ENCODE peak calls at places on chromosomes 7 and 10, in ten cellular contexts. O is left ventricle myocardium superior; C is CD4-positive, alpha-beta T cell; L is astrocyte of the spinal cord; Q is stimulated activated CD8-positive, alpha-beta memory T cell treated with anti-CD3 and anti-CD28 coated beads, Interleukin-4, amount 100 ng/mL, for 1 hour; P is NCI-H1092; G is CMK; D is psoas muscle; S is NCI-H774; F is activated CD8-positive, alpha-beta memory T cell treated with anti-CD3 and anti-CD28 coated beads for 48 hours. U is an unnamed sample.

GRCh38 chr7:2710901-2711551 is 23.0 kb downstream of the AMZ1 start:
- DNase-seq in O (no peak), C (peak), L (no peak), Q (no peak), P (no peak), G (peak), D (no peak), S (no peak), F (no peak), U (no peak)

GRCh38 chr7:81529785-81530184 is 240.1 kb downstream of the HGF start:
- DNase-seq in O (no peak), C (no peak), L (no peak), Q (no peak), P (no peak), G (no peak), D (no peak), S (no peak), F (no peak), U (no peak)

GRCh38 chr7:1283337-1283736 is 50.7 kb downstream of the UNCX start:
- DNase-seq in O (peak), C (no peak), L (no peak), Q (no peak), P (no peak), G (no peak), D (no peak), S (no peak), F (no peak), U (peak)

GRCh38 chr10:23371073-23371472 is 26.5 kb upstream of the C10orf67 start:
- DNase-seq in O (no peak), C (no peak), L (no peak), Q (no peak), P (no peak), G (no peak), D (no peak), S (no peak), F (no peak), U (no peak)

GRCh38 chr7:75644599-75644998 is 94.1 kb downstream of the HIP1 start:
- DNase-seq in O (no peak), C (no peak), L (no peak), Q (no peak), P (no peak), G (no peak), D (no peak), S (no peak), F (no peak), U (no peak)

GRCh38 chr7:130662426-130662825 is 6.1 kb downstream of the COPG2 start:
- DNase-seq in O (no peak), C (no peak), L (no peak), Q (no peak), P (no peak), G (no peak), D (no peak), S (no peak), F (no peak), U (no peak)

GRCh38 chr10:24901686-24902399 is 50.6 kb downstream of the PRTFDC1 start:
- DNase-seq in O (peak), C (no peak), L (peak), Q (no peak), P (no peak), G (no peak), D (peak), S (no peak), F (no peak), U (no peak)

GRCh38 chr7:20172736-20173334 is 44.3 kb downstream of the MACC1 start:
- DNase-seq in O (no peak), C (no peak), L (peak), Q (no peak), P (peak), G (no peak), D (no peak), S (peak), F (peak), U (peak)

GRCh38 chr10:3961082-3961481 is 176.1 kb upstream of the KLF6 start:
- DNase-seq in O (no peak), C (peak), L (no peak), Q (no peak), P (no peak), G (no peak), D (no peak), S (no peak), F (no peak), U (no peak)

GRCh38 chr7:37205451-37205850 is 243.2 kb downstream of the ELMO1 start:
- DNase-seq in O (no peak), C (no peak), L (no peak), Q (no peak), P (no peak), G (no peak), D (no peak), S (no peak), F (no peak), U (no peak)

GRCh38 chr7:38222481-38223096 is 44.5 kb downstream of the STARD3NL start:
- DNase-seq in O (no peak), C (no peak), L (peak), Q (no peak), P (peak), G (no peak), D (no peak), S (peak), F (no peak), U (no peak)

GRCh38 chr10:24858244-24858907 is 94.0 kb downstream of the PRTFDC1 start:
- DNase-seq in O (no peak), C (no peak), L (peak), Q (no peak), P (no peak), G (no peak), D (no peak), S (no peak), F (no peak), U (no peak)

GRCh38 chr10:78634835-78635234 is 433.9 kb upstream of the ZMIZ1 start:
- DNase-seq in O (no peak), C (no peak), L (peak), Q (no peak), P (no peak), G (no peak), D (no peak), S (no peak), F (no peak), U (no peak)

GRCh38 chr7:102093599-102094001 is 193.1 kb upstream of the SH2B2 start:
- DNase-seq in O (no peak), C (no peak), L (no peak), Q (no peak), P (no peak), G (no peak), D (no peak), S (no peak), F (no peak), U (no peak)

GRCh38 chr7:132518102-132518838 is 58.0 kb downstream of the PLXNA4 start:
- DNase-seq in O (no peak), C (no peak), L (no peak), Q (no peak), P (no peak), G (peak), D (no peak), S (no peak), F (no peak), U (no peak)

GRCh38 chr10:86376852-86377796 is 10.5 kb upstream of the GRID1 start:
- DNase-seq in O (peak), C (peak), L (peak), Q (peak), P (no peak), G (peak), D (peak), S (peak), F (peak), U (peak)

GRCh38 chr10:17025444-17026295 is 103.9 kb downstream of the CUBN start:
- DNase-seq in O (no peak), C (peak), L (peak), Q (peak), P (no peak), G (no peak), D (no peak), S (no peak), F (no peak), U (no peak)

GRCh38 chr7:101370836-101371235 is 8.2 kb downstream of the COL26A1 start:
- DNase-seq in O (no peak), C (no peak), L (no peak), Q (no peak), P (no peak), G (no peak), D (no peak), S (no peak), F (no peak), U (no peak)